ENCODE peak calls at places on chromosomes 2 and 18, in four cellular contexts. One of them, this sample, is unnamed.

GRCh38 chr18:53489266-53489665 is 735.2 kb downstream of the MBD2 start:
- DNase-seq in NCI-H1092 treated with DMSO at 0.1 percent for 48 hours: no peak
- DNase-seq in stimulated activated CD4-positive, alpha-beta T cell treated with anti-CD3 and anti-CD28 coated beads, Interleukin-4, amount 100 ng/mL, for 24 hours: no peak
- DNase-seq in AG09319: no peak
- DNase-seq in this sample: no peak

GRCh38 chr2:240922982-240923537 is 16.9 kb downstream of the CROCC2 start:
- DNase-seq in AG09319: no peak
- DNase-seq in NCI-H1092 treated with DMSO at 0.1 percent for 48 hours: no peak
- DNase-seq in stimulated activated CD4-positive, alpha-beta T cell treated with anti-CD3 and anti-CD28 coated beads, Interleukin-4, amount 100 ng/mL, for 24 hours: no peak
- DNase-seq in this sample: no peak

GRCh38 chr2:45699032-45699658 is 47.7 kb downstream of the PRKCE start:
- DNase-seq in stimulated activated CD4-positive, alpha-beta T cell treated with anti-CD3 and anti-CD28 coated beads, Interleukin-4, amount 100 ng/mL, for 24 hours: no peak
- DNase-seq in NCI-H1092 treated with DMSO at 0.1 percent for 48 hours: no peak
- DNase-seq in AG09319: no peak
- DNase-seq in this sample: peak

GRCh38 chr2:69225933-69226332 is 161.1 kb downstream of the GFPT1 start:
- DNase-seq in stimulated activated CD4-positive, alpha-beta T cell treated with anti-CD3 and anti-CD28 coated beads, Interleukin-4, amount 100 ng/mL, for 24 hours: no peak
- DNase-seq in NCI-H1092 treated with DMSO at 0.1 percent for 48 hours: no peak
- DNase-seq in AG09319: no peak
- DNase-seq in this sample: no peak

GRCh38 chr2:157420771-157421323 is 23.0 kb downstream of the CYTIP start:
- DNase-seq in NCI-H1092 treated with DMSO at 0.1 percent for 48 hours: no peak
- DNase-seq in stimulated activated CD4-positive, alpha-beta T cell treated with anti-CD3 and anti-CD28 coated beads, Interleukin-4, amount 100 ng/mL, for 24 hours: no peak
- DNase-seq in AG09319: peak
- DNase-seq in this sample: no peak

GRCh38 chr18:23220355-23220754 is 85.1 kb downstream of the CABLES1 start:
- DNase-seq in NCI-H1092 treated with DMSO at 0.1 percent for 48 hours: no peak
- DNase-seq in AG09319: no peak
- DNase-seq in stimulated activated CD4-positive, alpha-beta T cell treated with anti-CD3 and anti-CD28 coated beads, Interleukin-4, amount 100 ng/mL, for 24 hours: no peak
- DNase-seq in this sample: no peak

GRCh38 chr2:20378891-20379519 is 28.4 kb upstream of the PUM2 start:
- DNase-seq in stimulated activated CD4-positive, alpha-beta T cell treated with anti-CD3 and anti-CD28 coated beads, Interleukin-4, amount 100 ng/mL, for 24 hours: no peak
- DNase-seq in AG09319: peak
- DNase-seq in NCI-H1092 treated with DMSO at 0.1 percent for 48 hours: peak
- DNase-seq in this sample: peak

GRCh38 chr2:37711308-37711731 is 39.9 kb upstream of the CDC42EP3 start:
- DNase-seq in NCI-H1092 treated with DMSO at 0.1 percent for 48 hours: no peak
- DNase-seq in stimulated activated CD4-positive, alpha-beta T cell treated with anti-CD3 and anti-CD28 coated beads, Interleukin-4, amount 100 ng/mL, for 24 hours: peak
- DNase-seq in AG09319: no peak
- DNase-seq in this sample: peak

GRCh38 chr2:109438773-109439191 is 175.0 kb downstream of the SEPTIN10 start:
- DNase-seq in NCI-H1092 treated with DMSO at 0.1 percent for 48 hours: peak
- DNase-seq in AG09319: peak
- DNase-seq in stimulated activated CD4-positive, alpha-beta T cell treated with anti-CD3 and anti-CD28 coated beads, Interleukin-4, amount 100 ng/mL, for 24 hours: no peak
- DNase-seq in this sample: no peak